ENCODE peak calls at places on chromosomes 11 and 22, in four cellular contexts. One of them, this sample, is unnamed.

GRCh38 chr22:49800408-49801238 is 27.1 kb downstream of the BRD1 start:
- DNase-seq in kidney: no peak
- DNase-seq in AG10803: no peak
- DNase-seq in AG04449: no peak
- DNase-seq in this sample: no peak

GRCh38 chr11:12674936-12675696 is 895 bp downstream of the TEAD1 start:
- DNase-seq in kidney: peak; percentile 79
- DNase-seq in AG10803: no peak
- DNase-seq in AG04449: no peak
- DNase-seq in this sample: no peak

GRCh38 chr11:118691926-118692830 is 12.7 kb upstream of the TREH start:
- DNase-seq in kidney: no peak
- DNase-seq in AG10803: peak; percentile 43
- DNase-seq in AG04449: no peak
- DNase-seq in this sample: no peak

GRCh38 chr11:27295928-27296327 is 67.1 kb downstream of the CCDC34 start:
- DNase-seq in kidney: no peak
- DNase-seq in AG10803: no peak
- DNase-seq in AG04449: no peak
- DNase-seq in this sample: no peak

GRCh38 chr11:108571001-108571400 is 22.6 kb downstream of the EXPH5 start:
- DNase-seq in kidney: no peak
- DNase-seq in AG10803: no peak
- DNase-seq in AG04449: no peak
- DNase-seq in this sample: no peak

GRCh38 chr11:78510025-78510596 is 64.6 kb downstream of the NARS2 start:
- DNase-seq in kidney: no peak
- DNase-seq in AG10803: no peak
- DNase-seq in AG04449: no peak
- DNase-seq in this sample: no peak

GRCh38 chr22:27820896-27821866 is 19.6 kb upstream of the MN1 start:
- DNase-seq in kidney: no peak
- DNase-seq in AG10803: no peak
- DNase-seq in AG04449: no peak
- DNase-seq in this sample: no peak

GRCh38 chr22:25403752-25404471 is 160.6 kb upstream of the GRK3 start:
- DNase-seq in kidney: peak; percentile 43
- DNase-seq in AG10803: peak; percentile 83
- DNase-seq in AG04449: no peak
- DNase-seq in this sample: peak; percentile 31

GRCh38 chr11:19792510-19792909 is 79.9 kb downstream of the NAV2 start:
- DNase-seq in kidney: no peak
- DNase-seq in AG10803: no peak
- DNase-seq in AG04449: no peak
- DNase-seq in this sample: no peak

GRCh38 chr11:1875093-1875785 is 16.5 kb downstream of the PRR33 start:
- DNase-seq in kidney: peak; percentile 78
- DNase-seq in AG10803: no peak
- DNase-seq in AG04449: no peak
- DNase-seq in this sample: no peak

GRCh38 chr11:15107730-15108515 is 6.8 kb upstream of the INSC start:
- DNase-seq in kidney: no peak
- DNase-seq in AG10803: peak; percentile 35
- DNase-seq in AG04449: no peak
- DNase-seq in this sample: no peak

GRCh38 chr22:35386670-35387288 is 5.9 kb downstream of the HMOX1 start:
- DNase-seq in kidney: no peak
- DNase-seq in AG10803: no peak
- DNase-seq in AG04449: no peak
- DNase-seq in this sample: no peak

GRCh38 chr22:36977947-36978660 is 41.1 kb downstream of the TST start:
- DNase-seq in kidney: peak; percentile 94
- DNase-seq in AG10803: peak; percentile 81
- DNase-seq in AG04449: peak; percentile 12
- DNase-seq in this sample: peak; percentile 12

GRCh38 chr11:118530180-118530682 is 761 bp upstream of the TMEM25 start:
- DNase-seq in kidney: no peak
- DNase-seq in AG10803: no peak
- DNase-seq in AG04449: no peak
- DNase-seq in this sample: no peak

GRCh38 chr22:23215294-23216204 is 35.2 kb downstream of the BCR start:
- DNase-seq in kidney: peak; percentile 54
- DNase-seq in AG10803: peak; percentile 39
- DNase-seq in AG04449: no peak
- DNase-seq in this sample: no peak

GRCh38 chr11:9626778-9627394 is 37.0 kb upstream of the SWAP70 start:
- DNase-seq in kidney: no peak
- DNase-seq in AG10803: no peak
- DNase-seq in AG04449: no peak
- DNase-seq in this sample: no peak

GRCh38 chr11:60970890-60971289 is 590 bp upstream of the CD6 start:
- DNase-seq in kidney: no peak
- DNase-seq in AG10803: no peak
- DNase-seq in AG04449: no peak
- DNase-seq in this sample: no peak

GRCh38 chr11:133160754-133161153 is 371.5 kb downstream of the OPCML start:
- DNase-seq in kidney: no peak
- DNase-seq in AG10803: no peak
- DNase-seq in AG04449: no peak
- DNase-seq in this sample: no peak

GRCh38 chr11:17021550-17021949 is 7.3 kb upstream of the PLEKHA7 start:
- DNase-seq in kidney: no peak
- DNase-seq in AG10803: no peak
- DNase-seq in AG04449: no peak
- DNase-seq in this sample: peak; percentile 18

GRCh38 chr11:68326334-68327215 is 14.2 kb downstream of the LRP5 start:
- DNase-seq in kidney: no peak
- DNase-seq in AG10803: no peak
- DNase-seq in AG04449: no peak
- DNase-seq in this sample: no peak

GRCh38 chr11:76601272-76601671 is 69.3 kb downstream of the LRRC32 start:
- DNase-seq in kidney: no peak
- DNase-seq in AG10803: no peak
- DNase-seq in AG04449: no peak
- DNase-seq in this sample: no peak

GRCh38 chr22:48197189-48197690 is 1434.8 kb downstream of the TBC1D22A start:
- DNase-seq in kidney: no peak
- DNase-seq in AG10803: no peak
- DNase-seq in AG04449: no peak
- DNase-seq in this sample: no peak

GRCh38 chr11:76605338-76606074 is 65.0 kb downstream of the LRRC32 start:
- DNase-seq in kidney: no peak
- DNase-seq in AG10803: no peak
- DNase-seq in AG04449: no peak
- DNase-seq in this sample: no peak

GRCh38 chr11:100682247-100682969 is 4.7 kb upstream of the ARHGAP42 start:
- DNase-seq in kidney: no peak
- DNase-seq in AG10803: peak; percentile 41
- DNase-seq in AG04449: no peak
- DNase-seq in this sample: no peak

GRCh38 chr11:75527130-75527529 is 1.4 kb upstream of the GDPD5 start:
- DNase-seq in kidney: no peak
- DNase-seq in AG10803: no peak
- DNase-seq in AG04449: no peak
- DNase-seq in this sample: no peak

GRCh38 chr11:64010783-64011182 is 24.5 kb downstream of the OTUB1 start:
- DNase-seq in kidney: no peak
- DNase-seq in AG10803: no peak
- DNase-seq in AG04449: no peak
- DNase-seq in this sample: no peak

GRCh38 chr11:36478700-36479329 is 31.3 kb downstream of the TRAF6 start:
- DNase-seq in kidney: no peak
- DNase-seq in AG10803: peak; percentile 62
- DNase-seq in AG04449: no peak
- DNase-seq in this sample: no peak

GRCh38 chr22:30205281-30206115 is 41.1 kb downstream of the LIF start:
- DNase-seq in kidney: peak; percentile 73
- DNase-seq in AG10803: peak; percentile 98
- DNase-seq in AG04449: peak; percentile 90
- DNase-seq in this sample: peak; percentile 94

GRCh38 chr22:46800102-46800857 is 37.8 kb downstream of the TBC1D22A start:
- DNase-seq in kidney: peak; percentile 55
- DNase-seq in AG10803: no peak
- DNase-seq in AG04449: no peak
- DNase-seq in this sample: no peak

GRCh38 chr22:19508024-19508776 is 16.0 kb downstream of the CLDN5 start:
- DNase-seq in kidney: no peak
- DNase-seq in AG10803: no peak
- DNase-seq in AG04449: no peak
- DNase-seq in this sample: no peak

GRCh38 chr22:32080904-32081303 is 37.8 kb downstream of the SLC5A1 start:
- DNase-seq in kidney: no peak
- DNase-seq in AG10803: peak; percentile 53
- DNase-seq in AG04449: no peak
- DNase-seq in this sample: no peak

GRCh38 chr11:126477526-126478275 is 122.2 kb downstream of the ST3GAL4 start:
- DNase-seq in kidney: no peak
- DNase-seq in AG10803: no peak
- DNase-seq in AG04449: no peak
- DNase-seq in this sample: no peak

This sample was measured in BJ.